ENCODE peak calls at places on chromosomes 2 and 18, in nine cellular contexts. J, N, Z, K, U, C, L, F and V are unnamed samples.
A peak's percentile ranks its signal among the peaks of the same experiment; 100 is the strongest.

GRCh38 chr2:39743170-39743851 is 35.7 kb downstream of the THUMPD2 start:
- DNase-seq in J (no peak), N (no peak), Z (no peak), K (no peak), U (no peak), C (peak; percentile 39), L (no peak), F (peak; percentile 35), V (peak; percentile 24)

GRCh38 chr2:1738646-1739302 is 5.5 kb downstream of the PXDN start:
- DNase-seq in J (peak; percentile 17), N (no peak), Z (peak; percentile 70), K (no peak), U (no peak), C (peak; percentile 76), L (no peak), F (no peak), V (no peak)

GRCh38 chr18:74834424-74835309 is 237.0 kb downstream of the ZNF407 start:
- DNase-seq in J (no peak), N (no peak), Z (no peak), K (no peak), U (no peak), C (no peak), L (no peak), F (peak; percentile 48), V (no peak)

GRCh38 chr2:11305958-11306357 is 38.5 kb downstream of the ROCK2 start:
- DNase-seq in J (no peak), N (no peak), Z (no peak), K (no peak), U (no peak), C (peak; percentile 93), L (no peak), F (peak; percentile 11), V (no peak)

GRCh38 chr2:43010428-43011141 is 215.8 kb downstream of the ZFP36L2 start:
- DNase-seq in J (no peak), N (no peak), Z (no peak), K (no peak), U (no peak), C (no peak), L (no peak), F (peak; percentile 91), V (peak; percentile 76)

GRCh38 chr2:223442874-223443273 is 159.3 kb downstream of the SCG2 start:
- DNase-seq in J (no peak), N (no peak), Z (no peak), K (no peak), U (no peak), C (no peak), L (no peak), F (no peak), V (no peak)

GRCh38 chr2:163779970-163780597 is 44.3 kb upstream of the FIGN start:
- DNase-seq in J (no peak), N (no peak), Z (no peak), K (no peak), U (no peak), C (no peak), L (no peak), F (peak; percentile 55), V (peak; percentile 36)

GRCh38 chr2:143429932-143430331 is 300.7 kb downstream of the ARHGAP15 start:
- DNase-seq in J (no peak), N (no peak), Z (no peak), K (no peak), U (no peak), C (peak; percentile 30), L (no peak), F (peak; percentile 48), V (no peak)

GRCh38 chr18:48796491-48797205 is 154.1 kb downstream of the SMAD7 start:
- DNase-seq in J (no peak), N (no peak), Z (peak; percentile 42), K (no peak), U (peak; percentile 8), C (no peak), L (peak; percentile 1), F (no peak), V (no peak)

GRCh38 chr2:237653791-237654558 is 26.6 kb downstream of the LRRFIP1 start:
- DNase-seq in J (no peak), N (no peak), Z (no peak), K (no peak), U (no peak), C (no peak), L (no peak), F (no peak), V (no peak)

GRCh38 chr2:219204425-219205164 is 2.0 kb upstream of the ZFAND2B start:
- DNase-seq in J (no peak), N (no peak), Z (peak; percentile 17), K (no peak), U (no peak), C (no peak), L (no peak), F (no peak), V (no peak)

GRCh38 chr2:219199470-219200211 is 6.9 kb upstream of the ZFAND2B start:
- DNase-seq in J (no peak), N (no peak), Z (peak; percentile 50), K (no peak), U (no peak), C (no peak), L (no peak), F (no peak), V (no peak)

GRCh38 chr2:219197388-219197787 is 9.2 kb upstream of the ZFAND2B start:
- DNase-seq in J (no peak), N (no peak), Z (peak; percentile 10), K (no peak), U (no peak), C (no peak), L (no peak), F (no peak), V (no peak)

DNA sequence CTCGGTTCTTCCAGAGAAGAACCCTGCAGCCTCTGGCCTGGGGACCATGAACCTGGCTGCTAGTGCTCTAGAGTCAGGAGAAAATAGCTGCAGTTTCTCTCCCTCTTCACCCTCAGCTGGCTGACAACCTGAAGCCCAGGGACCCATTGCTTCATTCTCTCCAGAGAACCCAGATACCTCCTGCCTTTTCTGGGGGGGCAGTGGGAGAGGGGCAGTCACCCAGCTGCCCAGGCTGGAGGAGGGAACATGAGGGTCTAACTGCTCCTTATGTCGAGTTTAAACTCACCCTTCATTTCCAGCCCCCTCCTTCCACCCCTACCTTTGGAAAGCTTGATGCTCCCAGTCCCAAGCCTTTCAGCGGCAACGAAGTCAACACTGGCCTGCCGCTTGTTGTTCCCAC is 7.6 kb upstream of the ZFAND2B start:
- DNase-seq in J (no peak), N (no peak), Z (peak; percentile 45), K (no peak), U (no peak), C (no peak), L (no peak), F (no peak), V (no peak)
- TF ChIP-seq CTCF in J (no peak), N (no peak), Z (no peak), K (no peak), U (no peak), C (no peak), L (no peak), F (no peak), V (no peak)

GRCh38 chr18:35470440-35470839 is 27.3 kb downstream of the INO80C start:
- DNase-seq in J (no peak), N (no peak), Z (no peak), K (no peak), U (no peak), C (peak; percentile 49), L (no peak), F (no peak), V (no peak)
- TF ChIP-seq CTCF in J (no peak), N (no peak), Z (no peak), K (no peak), U (no peak), C (no peak), L (no peak), F (no peak), V (no peak)

DNA sequence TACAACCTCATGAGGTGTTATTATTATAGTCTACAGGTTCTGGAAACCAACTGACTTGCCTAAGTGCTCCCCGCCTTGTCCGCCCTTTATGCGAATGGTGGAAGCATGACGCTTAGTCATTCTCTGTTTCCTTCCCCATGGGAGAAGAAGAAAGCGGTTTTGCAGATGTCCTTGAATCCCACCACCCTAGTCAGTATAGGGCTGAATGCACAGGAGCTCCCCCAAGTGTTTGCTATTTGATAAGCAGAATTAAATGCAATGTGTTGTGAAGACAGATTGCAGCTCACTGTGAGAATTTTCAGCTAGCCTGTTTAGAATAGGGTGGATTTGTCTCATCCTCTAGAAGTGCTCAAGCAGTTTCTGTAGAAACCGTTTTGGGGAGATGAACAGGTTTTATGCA is 652.0 kb downstream of the DCC start:
- DNase-seq in J (no peak), N (no peak), Z (no peak), K (peak; percentile 36), U (no peak), C (no peak), L (no peak), F (peak; percentile 5), V (no peak)
- TF ChIP-seq CTCF in J (no peak), N (peak; percentile 22), Z (no peak), K (no peak), U (no peak), C (no peak), L (no peak), F (peak; percentile 5), V (peak; percentile 10)

GRCh38 chr2:234308073-234308813 is 188.6 kb downstream of the ARL4C start:
- DNase-seq in J (no peak), N (no peak), Z (peak; percentile 13), K (no peak), U (no peak), C (no peak), L (no peak), F (no peak), V (no peak)
- TF ChIP-seq CTCF in J (no peak), N (no peak), Z (no peak), K (no peak), U (no peak), C (no peak), L (no peak), F (no peak), V (no peak)

DNA sequence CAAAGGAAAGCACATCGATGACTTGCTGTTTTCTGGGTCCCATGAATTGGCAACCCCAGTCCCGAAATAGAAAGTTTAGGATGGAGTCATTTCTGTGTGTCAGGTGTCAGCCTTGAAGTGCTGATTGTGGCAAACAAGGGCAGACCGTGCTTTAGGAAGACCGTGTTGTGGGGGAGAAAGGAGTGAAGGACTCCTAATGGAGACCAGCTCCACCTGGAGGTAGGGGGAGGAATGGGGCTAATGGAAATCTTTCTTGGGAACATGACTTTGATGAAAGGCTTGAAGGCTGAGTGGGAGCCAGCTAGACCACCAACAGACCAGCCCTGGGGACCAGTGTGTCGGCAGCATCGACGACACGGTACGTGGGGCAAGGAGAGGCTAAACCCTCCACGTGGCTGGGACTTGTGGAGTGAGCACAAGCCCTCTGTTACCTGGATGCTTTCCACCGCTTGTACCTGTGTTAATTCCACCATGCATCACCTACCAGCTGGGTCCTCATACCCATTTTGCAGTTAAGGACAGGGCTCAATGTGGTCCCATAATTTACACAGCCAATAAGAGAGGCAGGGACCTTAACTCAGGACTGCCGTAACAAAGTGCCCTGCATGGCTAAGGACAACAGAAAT is 104.2 kb downstream of the SH3BP4 start:
- DNase-seq in J (no peak), N (no peak), Z (no peak), K (peak; percentile 24), U (no peak), C (peak; percentile 48), L (no peak), F (peak; percentile 67), V (peak; percentile 71)
- TF ChIP-seq CTCF in J (peak; percentile 54), N (no peak), Z (no peak), K (peak; percentile 56), U (peak; percentile 55), C (peak; percentile 53), L (peak; percentile 19), F (peak; percentile 91), V (peak; percentile 15)